ENCODE peak calls at places on chromosomes 4 and X, in ten cellular contexts. One of them, this sample, is unnamed.

GRCh38 chr4:20248155-20248558 is 3.5 kb upstream of the SLIT2 start:
- DNase-seq in heart left ventricle: no peak
- DNase-seq in tibial nerve: peak; percentile 12
- DNase-seq in H1: no peak
- DNase-seq in breast epithelium: no peak
- DNase-seq in adrenal gland: no peak
- DNase-seq in sigmoid colon: no peak
- DNase-seq in transverse colon: no peak
- DNase-seq in suprapubic skin: no peak
- DNase-seq in H54: no peak
- DNase-seq in this sample: peak; percentile 83

GRCh38 chr4:48906283-48907173 is at the start of gene OCIAD2:
- DNase-seq in suprapubic skin: no peak
- DNase-seq in H1: peak; percentile 59
- DNase-seq in tibial nerve: no peak
- DNase-seq in breast epithelium: peak; percentile 68
- DNase-seq in sigmoid colon: peak; percentile 69
- DNase-seq in H54: peak; percentile 35
- DNase-seq in heart left ventricle: peak; percentile 64
- DNase-seq in transverse colon: peak; percentile 86
- DNase-seq in adrenal gland: peak; percentile 88
- DNase-seq in this sample: no peak

GRCh38 chr4:128565565-128566186 is 243.8 kb upstream of the JADE1 start:
- DNase-seq in heart left ventricle: peak; percentile 45
- DNase-seq in sigmoid colon: peak; percentile 72
- DNase-seq in H1: peak; percentile 53
- DNase-seq in breast epithelium: no peak
- DNase-seq in adrenal gland: peak; percentile 83
- DNase-seq in transverse colon: peak; percentile 54
- DNase-seq in suprapubic skin: no peak
- DNase-seq in H54: no peak
- DNase-seq in tibial nerve: no peak
- DNase-seq in this sample: no peak

GRCh38 chr4:153916273-153916755 is 127.4 kb upstream of the SFRP2 start:
- DNase-seq in heart left ventricle: no peak
- DNase-seq in breast epithelium: no peak
- DNase-seq in suprapubic skin: no peak
- DNase-seq in H54: no peak
- DNase-seq in sigmoid colon: no peak
- DNase-seq in tibial nerve: no peak
- DNase-seq in transverse colon: no peak
- DNase-seq in adrenal gland: no peak
- DNase-seq in H1: no peak
- DNase-seq in this sample: no peak

GRCh38 chr4:16770887-16771286 is 127.6 kb downstream of the LDB2 start:
- DNase-seq in sigmoid colon: no peak
- DNase-seq in tibial nerve: no peak
- DNase-seq in heart left ventricle: no peak
- DNase-seq in breast epithelium: no peak
- DNase-seq in H1: no peak
- DNase-seq in H54: no peak
- DNase-seq in transverse colon: no peak
- DNase-seq in adrenal gland: no peak
- DNase-seq in suprapubic skin: no peak
- DNase-seq in this sample: no peak

GRCh38 chrX:53681661-53682060 is 4.9 kb downstream of the HUWE1 start:
- DNase-seq in transverse colon: no peak
- DNase-seq in heart left ventricle: no peak
- DNase-seq in suprapubic skin: no peak
- DNase-seq in tibial nerve: no peak
- DNase-seq in H1: no peak
- DNase-seq in H54: no peak
- DNase-seq in sigmoid colon: no peak
- DNase-seq in adrenal gland: no peak
- DNase-seq in breast epithelium: no peak
- DNase-seq in this sample: peak; percentile 14

GRCh38 chr4:110619401-110620247 is 3.3 kb downstream of the PITX2 start:
- DNase-seq in H1: no peak
- DNase-seq in transverse colon: no peak
- DNase-seq in suprapubic skin: no peak
- DNase-seq in sigmoid colon: no peak
- DNase-seq in H54: no peak
- DNase-seq in heart left ventricle: no peak
- DNase-seq in adrenal gland: no peak
- DNase-seq in tibial nerve: no peak
- DNase-seq in breast epithelium: no peak
- DNase-seq in this sample: no peak

GRCh38 chr4:186144180-186144579 is 39.7 kb downstream of the FAM149A start:
- DNase-seq in suprapubic skin: no peak
- DNase-seq in H1: no peak
- DNase-seq in tibial nerve: no peak
- DNase-seq in breast epithelium: no peak
- DNase-seq in H54: no peak
- DNase-seq in transverse colon: peak; percentile 19
- DNase-seq in heart left ventricle: no peak
- DNase-seq in sigmoid colon: no peak
- DNase-seq in adrenal gland: peak; percentile 66
- DNase-seq in this sample: peak; percentile 21

GRCh38 chrX:33161829-33162228 is 49.5 kb downstream of the DMD start:
- DNase-seq in heart left ventricle: no peak
- DNase-seq in sigmoid colon: no peak
- DNase-seq in suprapubic skin: no peak
- DNase-seq in H54: no peak
- DNase-seq in breast epithelium: no peak
- DNase-seq in H1: no peak
- DNase-seq in tibial nerve: no peak
- DNase-seq in adrenal gland: no peak
- DNase-seq in transverse colon: no peak
- DNase-seq in this sample: no peak

GRCh38 chrX:39854772-39855747 is 242.7 kb downstream of the BCOR start:
- DNase-seq in sigmoid colon: no peak
- DNase-seq in tibial nerve: no peak
- DNase-seq in breast epithelium: no peak
- DNase-seq in transverse colon: peak; percentile 53
- DNase-seq in adrenal gland: no peak
- DNase-seq in suprapubic skin: no peak
- DNase-seq in H1: no peak
- DNase-seq in heart left ventricle: no peak
- DNase-seq in H54: no peak
- DNase-seq in this sample: no peak

GRCh38 chr4:40309250-40309774 is 25.8 kb upstream of the CHRNA9 start:
- DNase-seq in sigmoid colon: peak; percentile 89
- DNase-seq in H1: peak; percentile 92
- DNase-seq in suprapubic skin: peak; percentile 90
- DNase-seq in heart left ventricle: peak; percentile 86
- DNase-seq in H54: no peak
- DNase-seq in breast epithelium: peak; percentile 92
- DNase-seq in adrenal gland: peak; percentile 97
- DNase-seq in transverse colon: peak; percentile 94
- DNase-seq in tibial nerve: peak; percentile 98
- DNase-seq in this sample: peak; percentile 77

GRCh38 chr4:176226736-176227135 is 31.4 kb upstream of the SPATA4 start:
- DNase-seq in tibial nerve: no peak
- DNase-seq in transverse colon: no peak
- DNase-seq in H54: no peak
- DNase-seq in sigmoid colon: no peak
- DNase-seq in suprapubic skin: no peak
- DNase-seq in heart left ventricle: no peak
- DNase-seq in breast epithelium: no peak
- DNase-seq in H1: no peak
- DNase-seq in adrenal gland: no peak
- DNase-seq in this sample: peak; percentile 48

GRCh38 chr4:40058854-40059253 is 2.2 kb downstream of the N4BP2 start:
- DNase-seq in adrenal gland: no peak
- DNase-seq in H1: no peak
- DNase-seq in transverse colon: no peak
- DNase-seq in tibial nerve: no peak
- DNase-seq in suprapubic skin: no peak
- DNase-seq in H54: no peak
- DNase-seq in heart left ventricle: no peak
- DNase-seq in breast epithelium: no peak
- DNase-seq in sigmoid colon: no peak
- DNase-seq in this sample: no peak

GRCh38 chrX:10387011-10387410 is 230.2 kb downstream of the CLCN4 start:
- DNase-seq in H54: no peak
- DNase-seq in sigmoid colon: no peak
- DNase-seq in tibial nerve: no peak
- DNase-seq in transverse colon: no peak
- DNase-seq in breast epithelium: no peak
- DNase-seq in H1: no peak
- DNase-seq in heart left ventricle: no peak
- DNase-seq in adrenal gland: no peak
- DNase-seq in suprapubic skin: no peak
- DNase-seq in this sample: peak; percentile 41

GRCh38 chr4:148978301-148978700 is 536.1 kb upstream of the NR3C2 start:
- DNase-seq in H54: no peak
- DNase-seq in adrenal gland: no peak
- DNase-seq in breast epithelium: no peak
- DNase-seq in H1: no peak
- DNase-seq in sigmoid colon: no peak
- DNase-seq in tibial nerve: no peak
- DNase-seq in heart left ventricle: no peak
- DNase-seq in transverse colon: no peak
- DNase-seq in suprapubic skin: no peak
- DNase-seq in this sample: no peak

GRCh38 chrX:110420771-110421498 is 62.3 kb downstream of the RTL9 start:
- DNase-seq in sigmoid colon: no peak
- DNase-seq in H1: no peak
- DNase-seq in adrenal gland: no peak
- DNase-seq in heart left ventricle: no peak
- DNase-seq in H54: no peak
- DNase-seq in suprapubic skin: no peak
- DNase-seq in tibial nerve: no peak
- DNase-seq in breast epithelium: no peak
- DNase-seq in transverse colon: no peak
- DNase-seq in this sample: peak; percentile 34

DNA sequence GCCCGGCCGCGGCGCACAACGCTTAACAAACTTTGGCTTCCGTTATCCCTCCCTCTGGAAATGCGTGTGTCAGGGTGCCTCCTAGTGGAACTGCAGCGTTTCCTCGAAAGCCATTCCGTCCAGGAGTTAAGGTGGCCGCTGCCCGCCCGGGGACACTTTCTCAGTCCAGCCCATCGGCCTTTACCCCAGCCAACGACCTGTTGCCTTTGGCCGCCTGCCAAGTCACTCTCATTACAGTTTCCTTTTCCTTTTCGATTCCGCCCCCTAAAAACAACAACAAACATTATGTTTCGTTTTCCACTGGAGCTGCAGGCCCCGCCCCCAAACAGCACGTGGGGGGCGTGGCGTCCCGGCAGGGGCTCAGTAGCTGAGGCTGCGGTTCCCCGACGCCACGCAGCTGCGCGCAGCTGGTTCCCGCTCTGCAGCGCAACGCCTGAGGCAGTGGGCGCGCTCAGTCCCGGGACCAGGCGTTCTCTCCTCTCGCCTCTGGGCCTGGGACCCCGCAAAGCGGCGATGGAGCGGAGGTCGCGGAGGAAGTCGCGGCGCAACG is at the start of gene HERC5:
- DNase-seq in transverse colon: peak; percentile 94
- DNase-seq in heart left ventricle: peak; percentile 93
- DNase-seq in sigmoid colon: peak; percentile 94
- DNase-seq in H54: peak; percentile 72
- DNase-seq in tibial nerve: peak; percentile 85
- DNase-seq in H1: peak; percentile 90
- DNase-seq in breast epithelium: peak; percentile 83
- DNase-seq in adrenal gland: peak; percentile 97
- DNase-seq in suprapubic skin: peak; percentile 94
- DNase-seq in this sample: peak; percentile 81
- TF ChIP-seq POLR2A in transverse colon: peak; percentile 62
- TF ChIP-seq POLR2A in heart left ventricle: no peak
- TF ChIP-seq POLR2A in sigmoid colon: peak; percentile 11
- TF ChIP-seq POLR2A in H54: no peak
- TF ChIP-seq POLR2A in tibial nerve: peak; percentile 82
- TF ChIP-seq POLR2A in H1: no peak
- TF ChIP-seq POLR2A in breast epithelium: no peak
- TF ChIP-seq POLR2A in adrenal gland: peak; percentile 48
- TF ChIP-seq POLR2A in suprapubic skin: peak; percentile 46
- TF ChIP-seq POLR2A in this sample: no peak

DNA sequence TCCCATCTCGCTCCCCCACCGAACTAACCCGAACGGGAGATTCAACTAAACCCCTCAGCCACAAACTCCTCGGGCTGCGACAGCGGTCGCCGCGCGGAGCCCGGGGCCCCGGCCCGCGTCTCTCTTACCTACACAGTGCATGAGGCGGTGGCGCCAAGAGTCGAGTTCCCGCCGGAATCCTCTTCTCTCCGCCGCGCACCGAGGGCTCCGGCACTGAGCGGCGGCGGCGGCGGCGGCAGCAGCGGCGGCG is 160 bp downstream of the LCORL start:
- DNase-seq in heart left ventricle: no peak
- DNase-seq in tibial nerve: peak; percentile 6
- DNase-seq in H1: no peak
- DNase-seq in adrenal gland: no peak
- DNase-seq in breast epithelium: no peak
- DNase-seq in suprapubic skin: no peak
- DNase-seq in sigmoid colon: no peak
- DNase-seq in transverse colon: no peak
- DNase-seq in H54: no peak
- DNase-seq in this sample: peak; percentile 20
- TF ChIP-seq POLR2A in heart left ventricle: peak; percentile 83
- TF ChIP-seq POLR2A in tibial nerve: peak; percentile 88
- TF ChIP-seq POLR2A in H1: peak; percentile 72
- TF ChIP-seq POLR2A in adrenal gland: no peak
- TF ChIP-seq POLR2A in breast epithelium: no peak
- TF ChIP-seq POLR2A in suprapubic skin: no peak
- TF ChIP-seq POLR2A in sigmoid colon: no peak
- TF ChIP-seq POLR2A in transverse colon: peak; percentile 77
- TF ChIP-seq POLR2A in H54: no peak
- TF ChIP-seq POLR2A in this sample: no peak

GRCh38 chr4:2008921-2009650 is at the start of gene NELFA:
- DNase-seq in suprapubic skin: peak; percentile 97
- DNase-seq in tibial nerve: peak; percentile 92
- DNase-seq in transverse colon: peak; percentile 97
- DNase-seq in breast epithelium: peak; percentile 94
- DNase-seq in heart left ventricle: peak; percentile 95
- DNase-seq in H1: peak; percentile 85
- DNase-seq in adrenal gland: peak; percentile 98
- DNase-seq in H54: peak; percentile 77
- DNase-seq in sigmoid colon: peak; percentile 97
- DNase-seq in this sample: peak; percentile 91
- TF ChIP-seq POLR2A in suprapubic skin: peak; percentile 20
- TF ChIP-seq POLR2A in tibial nerve: peak; percentile 66
- TF ChIP-seq POLR2A in transverse colon: peak; percentile 89
- TF ChIP-seq POLR2A in breast epithelium: no peak
- TF ChIP-seq POLR2A in heart left ventricle: peak; percentile 76
- TF ChIP-seq POLR2A in H1: peak; percentile 84
- TF ChIP-seq POLR2A in adrenal gland: peak; percentile 73
- TF ChIP-seq POLR2A in H54: peak; percentile 71
- TF ChIP-seq POLR2A in sigmoid colon: peak; percentile 76
- TF ChIP-seq POLR2A in this sample: peak; percentile 18

DNA sequence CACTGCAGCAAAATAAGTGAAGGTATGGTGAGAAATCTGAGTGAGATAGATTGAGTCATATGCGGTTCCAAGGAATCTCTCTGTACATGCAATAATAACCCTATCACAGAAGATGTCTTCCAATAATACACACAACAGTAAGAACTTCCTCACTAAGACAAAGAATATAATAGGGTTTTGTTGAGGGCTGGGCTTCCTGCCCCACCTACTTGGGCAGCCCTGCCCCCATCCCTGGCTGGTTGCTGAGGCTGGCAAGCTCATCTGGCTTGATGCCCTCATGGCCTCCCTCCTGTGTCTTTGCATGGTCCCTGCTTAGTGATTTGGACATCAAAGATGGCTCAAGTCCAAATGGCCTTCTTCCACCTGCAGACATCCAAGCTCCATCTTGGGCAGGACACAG is 2.7 kb downstream of the GEMIN8 start:
- DNase-seq in sigmoid colon: no peak
- DNase-seq in breast epithelium: no peak
- DNase-seq in H54: no peak
- DNase-seq in transverse colon: no peak
- DNase-seq in heart left ventricle: peak; percentile 18
- DNase-seq in suprapubic skin: no peak
- DNase-seq in adrenal gland: peak; percentile 53
- DNase-seq in H1: no peak
- DNase-seq in tibial nerve: no peak
- DNase-seq in this sample: peak; percentile 35
- TF ChIP-seq POLR2A in sigmoid colon: no peak
- TF ChIP-seq POLR2A in breast epithelium: no peak
- TF ChIP-seq POLR2A in H54: no peak
- TF ChIP-seq POLR2A in transverse colon: no peak
- TF ChIP-seq POLR2A in heart left ventricle: no peak
- TF ChIP-seq POLR2A in suprapubic skin: no peak
- TF ChIP-seq POLR2A in adrenal gland: no peak
- TF ChIP-seq POLR2A in H1: no peak
- TF ChIP-seq POLR2A in tibial nerve: no peak
- TF ChIP-seq POLR2A in this sample: no peak